ENCODE peak calls at places on chromosome 10, in six cellular contexts. R is activated CD8-positive, alpha-beta memory T cell treated with anti-CD3 and anti-CD28 coated beads for 48 hours; G is bronchial epithelial cell; P is iris pigment epithelial cell; U is CD8-positive, alpha-beta T cell; N is aorta. L is an unnamed sample.

GRCh38 chr10:73134727-73135126 is 24.5 kb downstream of the NUDT13 start:
- DNase-seq in R (no peak), G (no peak), P (no peak), U (no peak), N (no peak), L (no peak)

GRCh38 chr10:71493741-71494140 is 97.0 kb downstream of the CDH23 start:
- DNase-seq in R (no peak), G (peak; percentile 65), P (no peak), U (no peak), N (no peak), L (no peak)

GRCh38 chr10:28840202-28840601 is 162.9 kb downstream of the BAMBI start:
- DNase-seq in R (no peak), G (no peak), P (no peak), U (no peak), N (no peak), L (no peak)

GRCh38 chr10:91616124-91616523 is 16.7 kb downstream of the PPP1R3C start:
- DNase-seq in R (no peak), G (no peak), P (peak; percentile 73), U (no peak), N (no peak), L (no peak)

GRCh38 chr10:35384265-35384868 is 48.1 kb downstream of the CCNY start:
- DNase-seq in R (no peak), G (peak; percentile 34), P (no peak), U (no peak), N (no peak), L (no peak)

GRCh38 chr10:119693262-119693957 is 32.4 kb upstream of the INPP5F start:
- DNase-seq in R (no peak), G (no peak), P (peak; percentile 36), U (no peak), N (no peak), L (no peak)

GRCh38 chr10:64014281-64014680 is 493.1 kb downstream of the REEP3 start:
- DNase-seq in R (no peak), G (no peak), P (no peak), U (no peak), N (no peak), L (no peak)

GRCh38 chr10:2262333-2262732 is 525.0 kb upstream of the ADARB2 start:
- DNase-seq in R (no peak), G (peak; percentile 93), P (no peak), U (no peak), N (no peak), L (no peak)

GRCh38 chr10:60208676-60209269 is 180.9 kb downstream of the ANK3 start:
- DNase-seq in R (no peak), G (peak; percentile 50), P (peak; percentile 54), U (no peak), N (no peak), L (peak; percentile 78)

GRCh38 chr10:89352039-89352597 is 24.3 kb downstream of the IFIT3 start:
- DNase-seq in R (no peak), G (peak; percentile 94), P (peak; percentile 98), U (no peak), N (no peak), L (peak; percentile 94)

GRCh38 chr10:49272251-49273081 is 26.5 kb upstream of the C10orf71 start:
- DNase-seq in R (no peak), G (no peak), P (no peak), U (no peak), N (no peak), L (peak; percentile 43)

GRCh38 chr10:43045631-43046287 is 31.1 kb upstream of the RET start:
- DNase-seq in R (no peak), G (no peak), P (no peak), U (no peak), N (peak; percentile 63), L (no peak)

GRCh38 chr10:116664631-116665030 is 43.9 kb downstream of the PNLIPRP2 start:
- DNase-seq in R (no peak), G (no peak), P (no peak), U (no peak), N (no peak), L (no peak)

GRCh38 chr10:69641261-69641980 is 11.4 kb downstream of the FAM241B start:
- DNase-seq in R (no peak), G (peak; percentile 40), P (peak; percentile 3), U (no peak), N (peak; percentile 33), L (no peak)

GRCh38 chr10:21194510-21194993 is 297.4 kb upstream of the NEBL start:
- DNase-seq in R (no peak), G (peak; percentile 49), P (peak; percentile 81), U (no peak), N (no peak), L (no peak)

GRCh38 chr10:88281592-88282268 is 301.4 kb downstream of the RNLS start:
- DNase-seq in R (no peak), G (peak; percentile 77), P (peak; percentile 86), U (no peak), N (no peak), L (peak; percentile 70)

GRCh38 chr10:106082865-106083264 is 1081.6 kb downstream of the SORCS1 start:
- DNase-seq in R (no peak), G (peak; percentile 42), P (peak; percentile 34), U (no peak), N (no peak), L (no peak)

GRCh38 chr10:3046941-3047621 is 20.3 kb upstream of the PFKP start:
- DNase-seq in R (no peak), G (no peak), P (peak; percentile 15), U (no peak), N (no peak), L (peak; percentile 19)

GRCh38 chr10:75209325-75210192 is 1.0 kb upstream of the VDAC2 start:
- DNase-seq in R (peak; percentile 37), G (no peak), P (peak; percentile 76), U (peak; percentile 88), N (peak; percentile 93), L (peak; percentile 91)

GRCh38 chr10:32957341-32958084 is 517 bp downstream of the ITGB1 start:
- DNase-seq in R (peak; percentile 15), G (no peak), P (no peak), U (peak; percentile 29), N (peak; percentile 87), L (peak; percentile 69)

L was measured in adipocyte.